ENCODE peak calls at places on chromosomes 13 and 19, in eight cellular contexts. One of them, this sample, is unnamed.

GRCh38 chr19:53910170-53910518 is 1.1 kb downstream of the CACNG7 start:
- DNase-seq in Peyer's patch: no peak
- DNase-seq in body of pancreas: no peak
- DNase-seq in heart left ventricle: no peak
- DNase-seq in ovary: no peak
- DNase-seq in uterus: no peak
- DNase-seq in esophagus squamous epithelium: no peak
- DNase-seq in transverse colon: no peak
- DNase-seq in this sample: no peak

GRCh38 chr19:47419789-47420188 is 462 bp upstream of the MEIS3 start:
- DNase-seq in Peyer's patch: no peak
- DNase-seq in body of pancreas: no peak
- DNase-seq in heart left ventricle: no peak
- DNase-seq in ovary: no peak
- DNase-seq in uterus: no peak
- DNase-seq in esophagus squamous epithelium: no peak
- DNase-seq in transverse colon: no peak
- DNase-seq in this sample: no peak

GRCh38 chr13:71577127-71577526 is 289.9 kb downstream of the DACH1 start:
- DNase-seq in Peyer's patch: no peak
- DNase-seq in body of pancreas: no peak
- DNase-seq in heart left ventricle: no peak
- DNase-seq in ovary: no peak
- DNase-seq in uterus: no peak
- DNase-seq in esophagus squamous epithelium: no peak
- DNase-seq in transverse colon: no peak
- DNase-seq in this sample: no peak

GRCh38 chr19:53785196-53785889 is 38.8 kb downstream of the NLRP12 start:
- DNase-seq in Peyer's patch: no peak
- DNase-seq in body of pancreas: no peak
- DNase-seq in heart left ventricle: no peak
- DNase-seq in ovary: no peak
- DNase-seq in uterus: no peak
- DNase-seq in esophagus squamous epithelium: no peak
- DNase-seq in transverse colon: no peak
- DNase-seq in this sample: no peak

GRCh38 chr13:99303863-99304521 is 3.2 kb downstream of the GPR183 start:
- DNase-seq in Peyer's patch: peak
- DNase-seq in body of pancreas: peak
- DNase-seq in heart left ventricle: no peak
- DNase-seq in ovary: no peak
- DNase-seq in uterus: no peak
- DNase-seq in esophagus squamous epithelium: no peak
- DNase-seq in transverse colon: peak
- DNase-seq in this sample: no peak

GRCh38 chr19:53865918-53866696 is 1.6 kb upstream of the MYADM start:
- DNase-seq in Peyer's patch: peak
- DNase-seq in body of pancreas: peak
- DNase-seq in heart left ventricle: peak
- DNase-seq in ovary: peak
- DNase-seq in uterus: peak
- DNase-seq in esophagus squamous epithelium: no peak
- DNase-seq in transverse colon: peak
- DNase-seq in this sample: no peak

GRCh38 chr19:12806242-12807131 is at the start of gene RNASEH2A:
- DNase-seq in Peyer's patch: peak
- DNase-seq in body of pancreas: peak
- DNase-seq in heart left ventricle: peak
- DNase-seq in ovary: peak
- DNase-seq in uterus: peak
- DNase-seq in esophagus squamous epithelium: no peak
- DNase-seq in transverse colon: peak
- DNase-seq in this sample: peak

GRCh38 chr19:38730731-38731589 is 13.3 kb downstream of the CAPN12 start:
- DNase-seq in Peyer's patch: peak
- DNase-seq in body of pancreas: peak
- DNase-seq in heart left ventricle: no peak
- DNase-seq in ovary: peak
- DNase-seq in uterus: peak
- DNase-seq in esophagus squamous epithelium: no peak
- DNase-seq in transverse colon: no peak
- DNase-seq in this sample: no peak

GRCh38 chr13:101917833-101918755 is 465.6 kb downstream of the ITGBL1 start:
- DNase-seq in Peyer's patch: no peak
- DNase-seq in body of pancreas: peak
- DNase-seq in heart left ventricle: no peak
- DNase-seq in ovary: no peak
- DNase-seq in uterus: no peak
- DNase-seq in esophagus squamous epithelium: no peak
- DNase-seq in transverse colon: no peak
- DNase-seq in this sample: no peak

GRCh38 chr13:93775507-93776108 is 549.0 kb downstream of the GPC6 start:
- DNase-seq in Peyer's patch: no peak
- DNase-seq in body of pancreas: no peak
- DNase-seq in heart left ventricle: no peak
- DNase-seq in ovary: no peak
- DNase-seq in uterus: no peak
- DNase-seq in esophagus squamous epithelium: no peak
- DNase-seq in transverse colon: no peak
- DNase-seq in this sample: no peak

GRCh38 chr13:24270639-24271131 is 38.7 kb upstream of the C1QTNF9 start:
- DNase-seq in Peyer's patch: peak
- DNase-seq in body of pancreas: peak
- DNase-seq in heart left ventricle: peak
- DNase-seq in ovary: peak
- DNase-seq in uterus: peak
- DNase-seq in esophagus squamous epithelium: peak
- DNase-seq in transverse colon: peak
- DNase-seq in this sample: no peak

GRCh38 chr19:42693760-42694350 is 46.4 kb downstream of the PSG3 start:
- DNase-seq in Peyer's patch: no peak
- DNase-seq in body of pancreas: peak
- DNase-seq in heart left ventricle: no peak
- DNase-seq in ovary: no peak
- DNase-seq in uterus: no peak
- DNase-seq in esophagus squamous epithelium: no peak
- DNase-seq in transverse colon: no peak
- DNase-seq in this sample: no peak

GRCh38 chr19:1952635-1953034 is 11.7 kb downstream of the CSNK1G2 start:
- DNase-seq in Peyer's patch: no peak
- DNase-seq in body of pancreas: no peak
- DNase-seq in heart left ventricle: no peak
- DNase-seq in ovary: no peak
- DNase-seq in uterus: no peak
- DNase-seq in esophagus squamous epithelium: no peak
- DNase-seq in transverse colon: no peak
- DNase-seq in this sample: no peak

GRCh38 chr19:29567366-29567915 is 38.6 kb upstream of the POP4 start:
- DNase-seq in Peyer's patch: no peak
- DNase-seq in body of pancreas: no peak
- DNase-seq in heart left ventricle: no peak
- DNase-seq in ovary: no peak
- DNase-seq in uterus: no peak
- DNase-seq in esophagus squamous epithelium: no peak
- DNase-seq in transverse colon: no peak
- DNase-seq in this sample: no peak

GRCh38 chr19:41395355-41395754 is 1.8 kb downstream of the EXOSC5 start:
- DNase-seq in Peyer's patch: no peak
- DNase-seq in body of pancreas: no peak
- DNase-seq in heart left ventricle: no peak
- DNase-seq in ovary: no peak
- DNase-seq in uterus: no peak
- DNase-seq in esophagus squamous epithelium: no peak
- DNase-seq in transverse colon: no peak
- DNase-seq in this sample: no peak

GRCh38 chr19:54158812-54159351 is 639 bp downstream of the LENG1 start:
- DNase-seq in Peyer's patch: no peak
- DNase-seq in body of pancreas: no peak
- DNase-seq in heart left ventricle: no peak
- DNase-seq in ovary: no peak
- DNase-seq in uterus: no peak
- DNase-seq in esophagus squamous epithelium: no peak
- DNase-seq in transverse colon: no peak
- DNase-seq in this sample: no peak

GRCh38 chr19:54190942-54191670 is at the start of gene TSEN34:
- DNase-seq in Peyer's patch: peak
- DNase-seq in body of pancreas: peak
- DNase-seq in heart left ventricle: peak
- DNase-seq in ovary: peak
- DNase-seq in uterus: peak
- DNase-seq in esophagus squamous epithelium: no peak
- DNase-seq in transverse colon: peak
- DNase-seq in this sample: peak

GRCh38 chr19:40719414-40719894 is 2.5 kb downstream of the ITPKC start:
- DNase-seq in Peyer's patch: no peak
- DNase-seq in body of pancreas: no peak
- DNase-seq in heart left ventricle: no peak
- DNase-seq in ovary: no peak
- DNase-seq in uterus: no peak
- DNase-seq in esophagus squamous epithelium: no peak
- DNase-seq in transverse colon: no peak
- DNase-seq in this sample: no peak

GRCh38 chr19:54282706-54283105 is 1.8 kb upstream of the LILRB2 start:
- DNase-seq in Peyer's patch: no peak
- DNase-seq in body of pancreas: no peak
- DNase-seq in heart left ventricle: no peak
- DNase-seq in ovary: no peak
- DNase-seq in uterus: no peak
- DNase-seq in esophagus squamous epithelium: no peak
- DNase-seq in transverse colon: no peak
- DNase-seq in this sample: no peak

GRCh38 chr13:42545842-42546241 is 28.1 kb upstream of the TNFSF11 start:
- DNase-seq in Peyer's patch: no peak
- DNase-seq in body of pancreas: no peak
- DNase-seq in heart left ventricle: no peak
- DNase-seq in ovary: no peak
- DNase-seq in uterus: no peak
- DNase-seq in esophagus squamous epithelium: no peak
- DNase-seq in transverse colon: no peak
- DNase-seq in this sample: no peak
- TF ChIP-seq POLR2A in Peyer's patch: no peak
- TF ChIP-seq POLR2A in body of pancreas: no peak
- TF ChIP-seq POLR2A in heart left ventricle: no peak
- TF ChIP-seq POLR2A in ovary: no peak
- TF ChIP-seq POLR2A in uterus: no peak
- TF ChIP-seq POLR2A in esophagus squamous epithelium: no peak
- TF ChIP-seq POLR2A in transverse colon: no peak
- TF ChIP-seq POLR2A in this sample: no peak

DNA sequence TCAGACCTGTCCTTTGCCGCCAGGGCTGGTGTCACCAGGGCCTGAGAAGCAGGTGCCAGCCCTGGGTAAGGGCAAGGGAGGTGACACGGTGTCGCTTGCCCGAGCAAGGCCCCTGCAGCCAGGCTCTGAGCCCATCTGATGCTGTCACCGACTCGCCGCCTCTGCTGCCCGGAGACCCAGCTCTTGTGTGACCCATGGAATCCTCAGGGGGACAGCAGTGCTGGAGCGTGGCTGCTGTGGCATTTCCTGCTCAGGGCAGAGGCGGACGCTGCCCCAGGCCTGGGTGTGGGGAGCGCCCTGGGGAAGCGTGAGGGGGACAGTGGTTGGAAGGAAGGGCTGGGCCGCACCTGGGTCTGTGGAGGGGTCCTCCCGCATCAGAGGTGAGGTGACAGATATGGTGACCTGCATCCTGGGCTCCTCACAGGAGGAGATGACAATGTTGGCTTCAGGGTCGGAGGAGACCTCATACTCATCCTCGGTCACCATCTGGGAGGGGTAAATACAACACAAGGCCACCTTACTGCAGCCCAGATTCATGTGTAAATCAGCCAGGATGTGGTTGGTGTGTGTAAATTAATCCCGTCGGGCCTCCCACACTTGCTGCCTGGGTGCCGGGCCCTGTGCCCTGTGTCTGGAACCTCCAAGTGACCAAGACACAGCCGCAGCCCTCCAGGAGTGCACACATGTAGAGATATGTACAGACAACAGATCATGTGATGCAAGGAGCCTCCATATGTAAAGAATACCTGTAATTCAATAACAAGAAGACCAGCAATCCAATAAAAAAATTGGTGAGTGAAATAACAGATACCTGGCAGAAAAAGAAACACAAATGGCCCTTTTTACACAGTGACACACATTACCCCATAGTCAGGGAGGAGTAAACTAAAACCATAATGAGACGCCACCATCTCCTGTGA is 27.6 kb upstream of the MATK start:
- DNase-seq in Peyer's patch: no peak
- DNase-seq in body of pancreas: no peak
- DNase-seq in heart left ventricle: no peak
- DNase-seq in ovary: no peak
- DNase-seq in uterus: no peak
- DNase-seq in esophagus squamous epithelium: no peak
- DNase-seq in transverse colon: no peak
- DNase-seq in this sample: no peak
- H3K27ac ChIP-seq in Peyer's patch: peak
- H3K27ac ChIP-seq in body of pancreas: no peak
- H3K27ac ChIP-seq in heart left ventricle: no peak
- H3K27ac ChIP-seq in ovary: no peak
- H3K27ac ChIP-seq in uterus: no peak
- H3K27ac ChIP-seq in esophagus squamous epithelium: no peak
- H3K27ac ChIP-seq in transverse colon: peak
- H3K27ac ChIP-seq in this sample: no peak

GRCh38 chr19:45767881-45768643 is 990 bp downstream of the SIX5 start:
- DNase-seq in Peyer's patch: peak
- DNase-seq in body of pancreas: peak
- DNase-seq in heart left ventricle: peak
- DNase-seq in ovary: peak
- DNase-seq in uterus: peak
- DNase-seq in esophagus squamous epithelium: no peak
- DNase-seq in transverse colon: peak
- DNase-seq in this sample: peak
- TF ChIP-seq POLR2A in Peyer's patch: no peak
- TF ChIP-seq POLR2A in body of pancreas: peak
- TF ChIP-seq POLR2A in heart left ventricle: no peak
- TF ChIP-seq POLR2A in ovary: peak
- TF ChIP-seq POLR2A in uterus: peak
- TF ChIP-seq POLR2A in esophagus squamous epithelium: no peak
- TF ChIP-seq POLR2A in transverse colon: peak
- TF ChIP-seq POLR2A in this sample: no peak

DNA sequence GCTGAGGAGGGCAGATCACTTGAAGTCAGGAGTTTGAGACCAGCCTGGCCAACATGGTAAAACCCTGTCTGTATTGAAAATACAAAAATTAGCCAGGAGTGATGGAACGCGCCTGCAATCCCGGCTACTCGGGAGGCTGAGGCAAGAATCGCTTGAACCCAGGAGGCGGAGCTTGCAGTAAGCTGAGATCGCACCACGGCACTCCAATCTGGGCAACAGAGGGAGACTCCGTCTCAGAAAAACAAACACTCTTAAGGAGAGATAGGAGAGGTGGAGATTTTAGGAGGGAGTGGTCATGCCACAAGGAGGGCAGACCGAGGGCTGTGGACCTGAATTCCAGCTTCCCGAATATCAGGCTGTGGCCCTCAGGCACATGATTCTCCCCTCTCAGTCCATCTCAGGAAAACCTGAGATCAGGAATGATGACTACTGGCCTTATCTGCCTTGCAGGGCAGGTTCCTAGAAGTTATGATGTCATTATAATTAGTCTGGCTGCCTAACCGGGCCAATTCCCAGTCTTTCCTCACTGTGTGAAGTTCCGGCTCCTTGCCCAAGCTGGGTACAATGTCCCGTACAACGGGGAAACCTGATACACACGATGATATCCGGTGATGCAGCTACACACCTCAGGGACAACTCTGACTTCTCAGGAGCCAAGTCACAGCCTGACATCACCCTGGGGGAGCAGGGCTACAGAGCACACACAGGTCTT is 2.5 kb downstream of the SLC35E1 start:
- DNase-seq in Peyer's patch: no peak
- DNase-seq in body of pancreas: peak
- DNase-seq in heart left ventricle: no peak
- DNase-seq in ovary: no peak
- DNase-seq in uterus: no peak
- DNase-seq in esophagus squamous epithelium: no peak
- DNase-seq in transverse colon: no peak
- DNase-seq in this sample: no peak
- H3K27ac ChIP-seq in Peyer's patch: no peak
- H3K27ac ChIP-seq in body of pancreas: peak
- H3K27ac ChIP-seq in heart left ventricle: no peak
- H3K27ac ChIP-seq in ovary: no peak
- H3K27ac ChIP-seq in uterus: no peak
- H3K27ac ChIP-seq in esophagus squamous epithelium: no peak
- H3K27ac ChIP-seq in transverse colon: no peak
- H3K27ac ChIP-seq in this sample: peak

This sample was measured in breast epithelium.